ENCODE peak calls at places on chromosome 16, in nine cellular contexts. X is heart left ventricle, D is AG10803, O is uterus, U is adrenal gland, I is GM12878, G is fibroblast of mammary gland, H is progenitor cell of endocrine pancreas, M is WTC11. E is an unnamed sample.

GRCh38 chr16:86775401-86775985 is 197.1 kb downstream of the FOXL1 start:
- DNase-seq in X (no peak), D (peak), O (no peak), U (no peak), I (no peak), G (peak), H (no peak), M (no peak), E (no peak)

GRCh38 chr16:22764662-22765302 is 49.2 kb upstream of the HS3ST2 start:
- DNase-seq in X (no peak), D (no peak), O (no peak), U (no peak), I (no peak), G (no peak), H (no peak), M (no peak), E (no peak)

GRCh38 chr16:46884513-46885293 is 541 bp downstream of the GPT2 start:
- DNase-seq in X (no peak), D (no peak), O (no peak), U (peak), I (no peak), G (no peak), H (no peak), M (no peak), E (no peak)

GRCh38 chr16:84132527-84133285 is 12.3 kb downstream of the HSDL1 start:
- DNase-seq in X (no peak), D (no peak), O (no peak), U (no peak), I (no peak), G (no peak), H (no peak), M (no peak), E (no peak)

GRCh38 chr16:11253995-11254912 is 1.8 kb downstream of the SOCS1 start:
- DNase-seq in X (no peak), D (no peak), O (no peak), U (no peak), I (no peak), G (no peak), H (no peak), M (no peak), E (no peak)

GRCh38 chr16:57894390-57895080 is 76.4 kb downstream of the CNGB1 start:
- DNase-seq in X (no peak), D (no peak), O (no peak), U (no peak), I (no peak), G (no peak), H (no peak), M (no peak), E (no peak)

GRCh38 chr16:4664538-4665418 is 28.6 kb upstream of the NUDT16L1 start:
- DNase-seq in X (no peak), D (no peak), O (peak), U (no peak), I (no peak), G (peak), H (no peak), M (no peak), E (no peak)

GRCh38 chr16:63690961-63691360 is 1430.9 kb downstream of the CDH11 start:
- DNase-seq in X (no peak), D (no peak), O (no peak), U (no peak), I (no peak), G (no peak), H (no peak), M (no peak), E (no peak)

GRCh38 chr16:49588061-49588460 is 214.5 kb downstream of the C16orf78 start:
- DNase-seq in X (no peak), D (no peak), O (peak), U (no peak), I (no peak), G (no peak), H (no peak), M (peak), E (no peak)

GRCh38 chr16:88013091-88013609 is 61.9 kb downstream of the BANP start:
- DNase-seq in X (no peak), D (no peak), O (no peak), U (peak), I (no peak), G (peak), H (no peak), M (no peak), E (peak)

GRCh38 chr16:88576307-88576706 is 6.1 kb downstream of the ZC3H18 start:
- DNase-seq in X (no peak), D (no peak), O (no peak), U (no peak), I (no peak), G (no peak), H (no peak), M (no peak), E (no peak)

GRCh38 chr16:84088695-84089395 is 27.9 kb downstream of the MBTPS1 start:
- DNase-seq in X (peak), D (peak), O (no peak), U (no peak), I (peak), G (no peak), H (no peak), M (no peak), E (no peak)

GRCh38 chr16:83348991-83349390 is 458.8 kb upstream of the HSBP1 start:
- DNase-seq in X (no peak), D (no peak), O (no peak), U (no peak), I (no peak), G (no peak), H (no peak), M (no peak), E (no peak)

GRCh38 chr16:18983565-18984424 is at the start of gene TMC7:
- DNase-seq in X (peak), D (peak), O (peak), U (peak), I (no peak), G (peak), H (peak), M (peak), E (no peak)

GRCh38 chr16:71929048-71929447 is 33.7 kb downstream of the IST1 start:
- DNase-seq in X (peak), D (peak), O (no peak), U (peak), I (no peak), G (peak), H (no peak), M (no peak), E (peak)

GRCh38 chr16:28014851-28015250 is 48.7 kb downstream of the GSG1L start:
- DNase-seq in X (no peak), D (no peak), O (no peak), U (no peak), I (no peak), G (no peak), H (no peak), M (no peak), E (no peak)

GRCh38 chr16:54425681-54426549 is 139.3 kb upstream of the IRX3 start:
- DNase-seq in X (no peak), D (no peak), O (no peak), U (peak), I (no peak), G (no peak), H (no peak), M (no peak), E (no peak)

GRCh38 chr16:11681977-11682654 is 13.9 kb downstream of the SNN start:
- DNase-seq in X (no peak), D (no peak), O (no peak), U (no peak), I (no peak), G (no peak), H (no peak), M (no peak), E (no peak)

GRCh38 chr16:53131363-53132071 is 76.7 kb downstream of the CHD9 start:
- DNase-seq in X (peak), D (peak), O (peak), U (peak), I (no peak), G (peak), H (peak), M (peak), E (no peak)

GRCh38 chr16:27690604-27691003 is 140.7 kb downstream of the KATNIP start:
- DNase-seq in X (no peak), D (peak), O (no peak), U (peak), I (no peak), G (peak), H (no peak), M (peak), E (no peak)

GRCh38 chr16:70738083-70738977 is 52.5 kb upstream of the MTSS2 start:
- DNase-seq in X (peak), D (peak), O (peak), U (peak), I (no peak), G (peak), H (no peak), M (peak), E (no peak)

GRCh38 chr16:12661656-12662172 is 142.0 kb downstream of the CPPED1 start:
- DNase-seq in X (peak), D (no peak), O (no peak), U (peak), I (no peak), G (peak), H (peak), M (peak), E (no peak)

GRCh38 chr16:68704232-68704867 is 32.7 kb upstream of the CDH1 start:
- DNase-seq in X (peak), D (peak), O (peak), U (peak), I (no peak), G (peak), H (peak), M (peak), E (peak)

GRCh38 chr16:3950343-3951193 is 70.1 kb upstream of the CREBBP start:
- DNase-seq in X (peak), D (peak), O (peak), U (peak), I (no peak), G (peak), H (no peak), M (no peak), E (peak)

GRCh38 chr16:79876332-79876730 is 275.8 kb upstream of the MAF start:
- DNase-seq in X (no peak), D (no peak), O (no peak), U (no peak), I (peak), G (no peak), H (no peak), M (no peak), E (no peak)

GRCh38 chr16:7303014-7303676 is 29.5 kb upstream of the RBFOX1 start:
- DNase-seq in X (peak), D (no peak), O (no peak), U (no peak), I (no peak), G (no peak), H (peak), M (no peak), E (no peak)

GRCh38 chr16:84383106-84383505 is 14.8 kb downstream of the ATP2C2 start:
- DNase-seq in X (no peak), D (no peak), O (no peak), U (no peak), I (no peak), G (no peak), H (no peak), M (no peak), E (no peak)

GRCh38 chr16:21301168-21301894 is 23.2 kb upstream of the CRYM start:
- DNase-seq in X (peak), D (peak), O (peak), U (peak), I (peak), G (peak), H (peak), M (peak), E (peak)
- TF ChIP-seq CTCF in X (no peak), D (peak), O (no peak), U (no peak), I (peak), G (no peak), H (peak), M (no peak), E (no peak)

GRCh38 chr16:386641-387156 is 4.9 kb upstream of the PGAP6 start:
- DNase-seq in X (peak), D (no peak), O (no peak), U (peak), I (no peak), G (no peak), H (no peak), M (no peak), E (no peak)
- TF ChIP-seq CTCF in X (no peak), D (no peak), O (no peak), U (no peak), I (no peak), G (no peak), H (no peak), M (no peak), E (peak)

GRCh38 chr16:73047536-73048291 is at the start of gene ZFHX3:
- DNase-seq in X (peak), D (peak), O (peak), U (peak), I (no peak), G (no peak), H (peak), M (peak), E (no peak)
- TF ChIP-seq CTCF in X (peak), D (peak), O (peak), U (no peak), I (peak), G (no peak), H (no peak), M (no peak), E (no peak)

GRCh38 chr16:81635336-81635947 is 143.6 kb upstream of the PLCG2 start:
- DNase-seq in X (no peak), D (no peak), O (no peak), U (no peak), I (no peak), G (no peak), H (no peak), M (no peak), E (no peak)

GRCh38 chr16:81632392-81633146 is 146.5 kb upstream of the PLCG2 start:
- DNase-seq in X (no peak), D (peak), O (no peak), U (peak), I (no peak), G (peak), H (no peak), M (no peak), E (peak)

GRCh38 chr16:81633680-81634379 is 145.3 kb upstream of the PLCG2 start:
- DNase-seq in X (no peak), D (no peak), O (no peak), U (peak), I (no peak), G (no peak), H (no peak), M (no peak), E (no peak)

GRCh38 chr16:81634380-81635121 is 144.5 kb upstream of the PLCG2 start:
- DNase-seq in X (no peak), D (no peak), O (peak), U (no peak), I (no peak), G (no peak), H (no peak), M (no peak), E (no peak)

DNA sequence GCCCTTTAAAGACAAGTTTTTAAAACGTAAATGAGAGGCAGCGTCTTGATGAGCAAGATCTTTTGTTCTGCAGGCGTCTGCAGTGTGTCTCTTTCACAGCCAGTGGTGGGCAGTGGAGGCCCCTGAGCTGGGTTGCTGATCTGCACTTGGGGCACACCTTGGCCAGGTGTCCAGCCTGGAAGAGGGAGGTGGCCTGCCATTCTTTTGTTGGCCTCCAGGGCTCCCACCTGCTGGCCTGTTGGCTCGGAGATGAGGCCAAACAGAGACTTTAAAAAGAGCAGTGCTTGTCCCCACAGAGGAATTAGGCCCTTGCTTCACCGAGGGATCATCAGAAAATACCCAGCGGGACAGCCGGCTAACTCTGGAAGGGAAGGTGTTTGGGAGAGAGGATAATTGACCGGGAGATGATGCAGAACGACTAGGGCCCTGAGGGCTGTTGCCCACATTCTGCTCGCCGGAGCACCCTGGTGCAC is 145.9 kb upstream of the PLCG2 start:
- DNase-seq in X (no peak), D (no peak), O (no peak), U (no peak), I (no peak), G (no peak), H (no peak), M (peak), E (no peak)
- TF ChIP-seq CTCF in X (no peak), D (no peak), O (no peak), U (peak), I (peak), G (no peak), H (peak), M (peak), E (peak)

DNA sequence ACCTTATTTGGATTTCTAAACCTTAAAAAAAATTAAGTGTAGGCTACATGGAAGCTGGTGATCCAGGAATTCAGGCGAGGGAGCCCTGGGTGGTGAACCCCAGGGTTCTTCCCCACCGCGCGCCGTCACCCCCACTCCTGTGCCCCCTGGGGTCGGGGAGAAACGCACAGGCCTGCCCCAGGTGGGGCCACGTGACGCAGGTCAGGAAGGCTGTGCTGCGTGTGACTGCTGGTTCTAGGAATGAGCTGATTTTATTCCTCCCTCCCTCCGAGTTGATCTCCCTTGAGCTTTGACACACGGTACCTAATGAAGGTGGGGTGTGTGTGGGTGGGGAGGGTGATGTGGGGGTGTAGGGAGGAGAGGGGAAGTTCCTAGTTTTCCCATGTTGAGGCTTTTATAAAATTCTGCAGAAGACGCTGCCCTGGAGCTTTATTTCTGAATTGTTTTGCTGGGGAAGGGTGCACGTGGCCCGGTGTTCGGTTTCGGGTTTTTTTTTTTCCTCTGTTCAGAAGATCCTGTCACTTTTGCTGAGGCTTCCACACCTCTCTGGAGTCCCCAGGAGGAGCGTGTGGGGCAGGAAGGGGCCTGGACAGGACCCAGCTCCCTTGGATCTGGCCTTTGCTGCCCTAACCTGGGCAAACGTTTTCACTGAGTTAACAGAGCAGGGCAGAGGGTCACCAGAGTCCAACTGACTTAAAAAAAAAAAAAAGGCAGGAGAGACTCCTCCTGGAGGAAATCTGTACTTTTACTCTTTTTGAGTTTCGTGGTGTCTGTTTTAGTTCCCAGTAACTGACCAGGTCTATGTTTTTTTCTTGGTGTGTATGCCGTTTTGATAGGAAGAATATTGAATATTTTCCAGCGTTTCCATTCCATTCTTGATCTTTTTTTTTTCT is 55.8 kb upstream of the GSE1 start:
- DNase-seq in X (peak), D (no peak), O (peak), U (no peak), I (no peak), G (no peak), H (no peak), M (no peak), E (no peak)
- TF ChIP-seq CTCF in X (no peak), D (peak), O (no peak), U (no peak), I (no peak), G (peak), H (no peak), M (no peak), E (no peak)

GRCh38 chr16:14641877-14642276 is 9.1 kb downstream of the BFAR start:
- DNase-seq in X (no peak), D (no peak), O (no peak), U (no peak), I (no peak), G (no peak), H (no peak), M (no peak), E (no peak)
- TF ChIP-seq CTCF in X (no peak), D (no peak), O (no peak), U (no peak), I (no peak), G (no peak), H (no peak), M (no peak), E (no peak)

GRCh38 chr16:65697061-65697460 is 575.2 kb upstream of the CDH11 start:
- DNase-seq in X (no peak), D (no peak), O (no peak), U (no peak), I (no peak), G (peak), H (no peak), M (no peak), E (no peak)
- TF ChIP-seq CTCF in X (no peak), D (peak), O (no peak), U (no peak), I (no peak), G (peak), H (no peak), M (no peak), E (no peak)

DNA sequence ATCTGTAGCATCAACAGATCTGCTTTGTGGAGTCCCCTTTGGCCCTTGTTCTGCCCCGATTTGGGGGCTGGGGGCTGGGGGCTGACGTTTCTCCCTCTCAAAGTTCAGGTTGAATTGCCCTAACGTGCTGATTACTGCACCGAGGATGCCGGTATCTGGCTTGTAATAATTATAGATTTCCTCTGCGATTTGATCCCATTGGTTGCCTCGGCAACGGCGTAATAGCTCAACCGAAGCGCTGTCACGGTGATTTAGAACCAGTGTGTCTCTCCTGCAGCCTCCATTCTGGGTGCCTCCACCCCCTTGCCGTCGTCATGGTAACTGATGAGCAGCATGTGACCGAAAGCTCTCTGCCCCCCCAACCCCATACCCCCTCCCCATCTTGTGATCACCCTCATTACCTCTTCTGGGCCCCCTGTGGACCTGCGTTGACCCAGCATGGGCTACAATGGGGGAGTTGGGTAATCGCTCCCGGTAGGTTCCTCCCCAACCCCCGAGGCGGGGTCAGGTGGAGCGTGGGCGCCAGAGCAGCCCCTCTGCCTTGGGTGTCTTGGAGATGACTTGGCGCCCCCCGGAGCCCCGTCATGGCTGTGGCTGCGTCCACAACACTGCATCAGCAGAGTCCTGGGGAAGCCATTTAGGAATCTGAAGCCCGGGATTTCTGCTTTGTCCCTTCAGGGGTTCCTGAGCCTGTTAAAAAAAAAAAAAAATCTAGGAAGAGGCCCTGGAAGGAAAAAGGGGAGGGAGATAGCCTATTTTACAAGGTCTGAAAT is 38.4 kb downstream of the ABAT start:
- DNase-seq in X (no peak), D (no peak), O (no peak), U (no peak), I (no peak), G (no peak), H (no peak), M (peak), E (no peak)
- TF ChIP-seq CTCF in X (no peak), D (no peak), O (no peak), U (no peak), I (no peak), G (no peak), H (no peak), M (no peak), E (no peak)

GRCh38 chr16:80968386-80969113 is 38.1 kb downstream of the CMC2 start:
- DNase-seq in X (no peak), D (peak), O (no peak), U (no peak), I (no peak), G (peak), H (no peak), M (no peak), E (peak)
- TF ChIP-seq CTCF in X (no peak), D (no peak), O (no peak), U (no peak), I (no peak), G (no peak), H (no peak), M (no peak), E (no peak)

GRCh38 chr16:23901178-23902131 is 65.7 kb downstream of the PRKCB start:
- DNase-seq in X (no peak), D (no peak), O (no peak), U (no peak), I (no peak), G (no peak), H (no peak), M (no peak), E (no peak)
- TF ChIP-seq CTCF in X (no peak), D (no peak), O (no peak), U (no peak), I (no peak), G (no peak), H (no peak), M (no peak), E (no peak)

E was measured in kidney epithelial cell.